ENCODE peak calls at places on chromosomes 6 and 20, in ten cellular contexts. C, Y, K, N, P, I, O, J, E and F are unnamed samples.

GRCh38 chr20:44465001-44465560 is 10.6 kb upstream of the TTPAL start:
- DNase-seq in P (no peak), J (no peak), E (no peak), O (no peak), Y (no peak), N (no peak), I (no peak), K (no peak), C (no peak), F (no peak)

GRCh38 chr6:4180653-4181255 is 45.4 kb upstream of the ECI2 start:
- DNase-seq in P (no peak), I (peak; percentile 43), C (no peak), E (no peak), O (peak; percentile 78), J (no peak), Y (no peak), N (no peak), K (peak; percentile 66), F (peak; percentile 41)

GRCh38 chr6:68919537-68919936 is 284.5 kb downstream of the ADGRB3 start:
- DNase-seq in Y (no peak), E (no peak), N (no peak), K (no peak), C (no peak), O (no peak), I (no peak), J (no peak), P (no peak), F (no peak)

GRCh38 chr6:93358435-93358834 is 60.9 kb downstream of the EPHA7 start:
- DNase-seq in I (no peak), P (no peak), N (no peak), J (no peak), C (no peak), E (no peak), K (no peak), Y (no peak), O (no peak), F (no peak)

GRCh38 chr20:17657898-17658647 is 24.0 kb downstream of the RRBP1 start:
- DNase-seq in K (no peak), J (no peak), N (no peak), Y (no peak), O (no peak), C (no peak), I (no peak), E (no peak), P (peak; percentile 5), F (no peak)

GRCh38 chr6:54094837-54095236 is 16.4 kb upstream of the MLIP start:
- DNase-seq in K (no peak), Y (no peak), C (no peak), N (no peak), J (no peak), E (no peak), O (no peak), I (no peak), P (no peak), F (no peak)

GRCh38 chr6:164929155-164929977 is 380.0 kb downstream of the C6orf118 start:
- DNase-seq in C (no peak), E (no peak), K (no peak), P (no peak), Y (no peak), J (no peak), O (no peak), I (no peak), N (no peak), F (no peak)

GRCh38 chr20:34754611-34755010 is 50.5 kb downstream of the TP53INP2 start:
- DNase-seq in J (no peak), C (no peak), N (no peak), Y (no peak), K (no peak), P (no peak), O (no peak), E (no peak), I (no peak), F (no peak)

GRCh38 chr6:52725530-52726192 is 37.6 kb downstream of the GSTA2 start:
- DNase-seq in E (no peak), O (no peak), I (peak; percentile 37), J (no peak), C (no peak), P (no peak), N (no peak), Y (no peak), K (peak; percentile 25), F (no peak)

GRCh38 chr6:149991838-149992237 is 28.1 kb downstream of the ULBP1 start:
- DNase-seq in I (no peak), E (no peak), O (no peak), P (no peak), K (no peak), J (no peak), Y (no peak), N (no peak), C (no peak), F (no peak)

GRCh38 chr6:78400076-78400475 is 467.3 kb upstream of the IRAK1BP1 start:
- DNase-seq in N (no peak), I (no peak), K (no peak), O (no peak), E (no peak), J (no peak), C (no peak), Y (no peak), P (no peak), F (no peak)

GRCh38 chr6:39203804-39204495 is 25.3 kb downstream of the KCNK5 start:
- DNase-seq in P (no peak), O (no peak), I (no peak), N (no peak), E (no peak), K (no peak), J (no peak), Y (no peak), C (no peak), F (no peak)

GRCh38 chr6:24549674-24550418 is 55.1 kb downstream of the ALDH5A1 start:
- DNase-seq in E (no peak), I (no peak), K (no peak), J (no peak), N (no peak), P (no peak), Y (no peak), O (no peak), C (no peak), F (no peak)

GRCh38 chr6:155994071-155994470 is 538.4 kb upstream of the NOX3 start:
- DNase-seq in K (no peak), J (no peak), C (no peak), N (no peak), P (no peak), O (no peak), E (no peak), I (no peak), Y (no peak), F (no peak)

GRCh38 chr6:7543761-7544424 is 2.4 kb downstream of the DSP start:
- DNase-seq in E (no peak), K (no peak), P (no peak), C (no peak), O (no peak), Y (no peak), N (no peak), I (no peak), J (no peak), F (no peak)

GRCh38 chr20:41776450-41776849 is 158.3 kb upstream of the CHD6 start:
- DNase-seq in N (no peak), O (no peak), J (no peak), Y (no peak), I (no peak), C (no peak), K (no peak), P (no peak), E (no peak), F (no peak)

GRCh38 chr6:100281471-100281878 is 183.2 kb downstream of the SIM1 start:
- DNase-seq in P (no peak), I (no peak), N (no peak), O (no peak), Y (no peak), K (no peak), J (no peak), E (no peak), C (no peak), F (no peak)

GRCh38 chr6:27247133-27247836 is at the start of gene PRSS16:
- DNase-seq in N (no peak), J (no peak), Y (no peak), I (no peak), C (no peak), K (no peak), O (no peak), P (no peak), E (no peak), F (no peak)

GRCh38 chr6:101730954-101731353 is 337.4 kb downstream of the GRIK2 start:
- DNase-seq in J (no peak), E (no peak), C (no peak), K (peak; percentile 7), Y (no peak), P (no peak), O (no peak), N (no peak), I (peak; percentile 42), F (peak; percentile 14)
- H3K4me3 ChIP-seq in J (no peak overlapping the region), E (no peak overlapping the region), C (no peak overlapping the region), K (no peak overlapping the region), Y (no peak overlapping the region), P (no peak overlapping the region), O (no peak overlapping the region), N (no peak overlapping the region), I (no peak overlapping the region), F (no peak overlapping the region)

DNA sequence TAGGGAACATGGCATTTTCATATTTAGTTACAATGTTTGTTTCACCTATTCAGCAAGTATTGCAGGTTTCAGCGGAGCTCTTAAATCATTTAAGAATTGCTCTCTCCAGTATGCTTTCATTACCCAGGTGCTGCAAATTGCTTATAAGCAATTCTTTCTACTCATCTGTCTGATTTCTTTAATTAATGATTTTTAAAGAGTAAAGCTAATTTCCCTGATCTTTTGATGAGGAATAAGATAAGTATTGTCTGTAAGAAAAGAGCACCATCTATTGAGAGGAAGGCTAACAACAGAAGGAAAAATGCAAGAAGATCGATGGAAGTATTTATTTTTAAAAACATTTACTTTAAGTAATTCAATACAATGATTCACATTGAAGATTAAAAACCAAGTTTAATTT is 2.0 kb downstream of the OPRM1 start:
- DNase-seq in E (no peak), C (no peak), N (no peak), P (no peak), K (no peak), I (no peak), Y (no peak), O (no peak), J (no peak), F (no peak)
- TF ChIP-seq CTCF in E (no peak), C (no peak), N (no peak), P (no peak), K (no peak), I (no peak), Y (no peak), O (no peak), J (no peak), F (no peak)

DNA sequence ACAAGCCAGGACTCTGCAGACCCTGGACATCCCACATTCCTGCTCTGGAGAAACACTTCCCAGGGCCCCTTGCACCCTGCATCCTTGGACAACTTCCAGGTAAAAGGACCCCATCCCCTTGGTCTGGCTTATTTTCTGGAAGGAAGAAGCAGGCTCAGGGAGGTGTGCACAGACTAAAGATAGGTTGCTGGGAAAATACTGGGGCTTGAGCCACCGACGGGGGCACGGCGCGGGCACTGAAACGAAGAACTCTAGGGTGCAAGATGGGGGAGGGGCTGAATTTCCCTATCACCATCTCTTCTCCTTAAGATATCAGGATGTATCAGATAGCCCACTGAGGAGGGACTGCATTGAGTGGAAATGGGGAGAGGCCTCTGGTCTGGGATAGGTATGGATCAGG is 805 bp downstream of the FRS3 start:
- DNase-seq in I (no peak), O (no peak), E (no peak), J (no peak), Y (no peak), N (no peak), P (no peak), C (no peak), K (no peak), F (no peak)
- H3K4me3 ChIP-seq in I (peak overlapping the region; percentile 79), O (peak overlapping the region; percentile 53), E (peak overlapping the region; percentile 83), J (peak overlapping the region; percentile 69), Y (peak overlapping the region; percentile 69), N (peak overlapping the region; percentile 96), P (peak overlapping the region; percentile 62), C (peak overlapping the region; percentile 87), K (peak overlapping the region; percentile 79), F (peak overlapping the region; percentile 78)

GRCh38 chr6:148746363-148747144 is at the start of gene UST:
- DNase-seq in E (no peak), Y (peak; percentile 90), P (peak; percentile 88), O (peak; percentile 58), K (peak; percentile 95), J (peak; percentile 7), N (peak; percentile 85), C (peak; percentile 34), I (peak; percentile 97), F (peak; percentile 96)
- TF ChIP-seq CTCF in E (peak; percentile 19), Y (peak; percentile 60), P (peak; percentile 26), O (peak; percentile 45), K (peak; percentile 57), J (peak; percentile 28), N (peak; percentile 49), C (peak; percentile 32), I (peak; percentile 57), F (peak; percentile 44)